ENCODE peak calls at places on chromosomes 12 and 14, in six cellular contexts. E is GM12891, J is HepG2, A is H1, L is K562, V is GM12878. N is an unnamed sample.

GRCh38 chr12:116657921-116658495 is 79.9 kb downstream of the SPRING1 start:
- DNase-seq in E (no peak), J (no peak), A (no peak), L (no peak), V (no peak), N (no peak)

GRCh38 chr14:65206448-65207096 is 104.3 kb upstream of the MAX start:
- DNase-seq in E (no peak), J (no peak), A (no peak), L (no peak), V (peak; percentile 88), N (no peak)

GRCh38 chr14:100290607-100291304 is 15.5 kb downstream of the SLC25A29 start:
- DNase-seq in E (no peak), J (peak; percentile 86), A (no peak), L (no peak), V (no peak), N (no peak)

GRCh38 chr12:1093166-1093751 is 102.2 kb downstream of the ERC1 start:
- DNase-seq in E (peak; percentile 11), J (peak; percentile 71), A (no peak), L (peak; percentile 12), V (no peak), N (no peak)

GRCh38 chr14:96635850-96636249 is 133.7 kb downstream of the PAPOLA start:
- DNase-seq in E (no peak), J (no peak), A (no peak), L (no peak), V (no peak), N (no peak)

GRCh38 chr14:24436355-24437019 is 6.1 kb downstream of the SDR39U1 start:
- DNase-seq in E (no peak), J (peak; percentile 83), A (no peak), L (peak; percentile 53), V (no peak), N (no peak)

GRCh38 chr12:98533723-98534251 is 18.4 kb downstream of the TMPO start:
- DNase-seq in E (no peak), J (peak; percentile 27), A (no peak), L (no peak), V (no peak), N (no peak)

GRCh38 chr14:45085004-45085403 is 1.1 kb downstream of the PRPF39 start:
- DNase-seq in E (no peak), J (peak; percentile 31), A (no peak), L (no peak), V (no peak), N (no peak)

GRCh38 chr14:58849609-58850008 is 211.8 kb downstream of the DACT1 start:
- DNase-seq in E (no peak), J (no peak), A (no peak), L (no peak), V (no peak), N (no peak)

GRCh38 chr14:35808076-35808657 is 928 bp downstream of the RALGAPA1 start:
- DNase-seq in E (no peak), J (no peak), A (no peak), L (peak; percentile 30), V (no peak), N (no peak)

GRCh38 chr14:93122820-93123219 is 7.1 kb upstream of the ITPK1 start:
- DNase-seq in E (no peak), J (no peak), A (no peak), L (no peak), V (no peak), N (no peak)

GRCh38 chr12:102653406-102653805 is 173.0 kb upstream of the IGF1 start:
- DNase-seq in E (no peak), J (no peak), A (no peak), L (no peak), V (no peak), N (no peak)

GRCh38 chr12:31803306-31804184 is 74.7 kb upstream of the AMN1 start:
- DNase-seq in E (no peak), J (no peak), A (no peak), L (no peak), V (no peak), N (no peak)

GRCh38 chr12:26187429-26187828 is 7.9 kb upstream of the SSPN start:
- DNase-seq in E (no peak), J (peak; percentile 12), A (no peak), L (no peak), V (no peak), N (no peak)

GRCh38 chr14:94021001-94021400 is 5.1 kb upstream of the OTUB2 start:
- DNase-seq in E (no peak), J (peak; percentile 55), A (no peak), L (no peak), V (no peak), N (no peak)

GRCh38 chr12:17528394-17528793 is 561.6 kb downstream of the RERGL start:
- DNase-seq in E (no peak), J (no peak), A (no peak), L (no peak), V (no peak), N (no peak)

GRCh38 chr14:94355191-94355794 is 32.2 kb upstream of the SERPINA6 start:
- DNase-seq in E (no peak), J (peak; percentile 85), A (peak; percentile 56), L (no peak), V (no peak), N (no peak)

GRCh38 chr14:104111301-104112112 is 26.0 kb downstream of the ASPG start:
- DNase-seq in E (no peak), J (no peak), A (no peak), L (no peak), V (no peak), N (no peak)

GRCh38 chr12:116492703-116493324 is 66.4 kb upstream of the MAP1LC3B2 start:
- DNase-seq in E (no peak), J (no peak), A (no peak), L (peak; percentile 76), V (no peak), N (no peak)

GRCh38 chr12:12561305-12562015 is 1.2 kb downstream of the DUSP16 start:
- DNase-seq in E (no peak), J (peak; percentile 53), A (no peak), L (no peak), V (no peak), N (no peak)

GRCh38 chr14:61129168-61129745 is 148.2 kb downstream of the SLC38A6 start:
- DNase-seq in E (no peak), J (no peak), A (no peak), L (no peak), V (no peak), N (no peak)

GRCh38 chr12:65685514-65685913 is 138.8 kb upstream of the HMGA2 start:
- DNase-seq in E (no peak), J (peak; percentile 24), A (no peak), L (peak; percentile 20), V (no peak), N (no peak)

DNA sequence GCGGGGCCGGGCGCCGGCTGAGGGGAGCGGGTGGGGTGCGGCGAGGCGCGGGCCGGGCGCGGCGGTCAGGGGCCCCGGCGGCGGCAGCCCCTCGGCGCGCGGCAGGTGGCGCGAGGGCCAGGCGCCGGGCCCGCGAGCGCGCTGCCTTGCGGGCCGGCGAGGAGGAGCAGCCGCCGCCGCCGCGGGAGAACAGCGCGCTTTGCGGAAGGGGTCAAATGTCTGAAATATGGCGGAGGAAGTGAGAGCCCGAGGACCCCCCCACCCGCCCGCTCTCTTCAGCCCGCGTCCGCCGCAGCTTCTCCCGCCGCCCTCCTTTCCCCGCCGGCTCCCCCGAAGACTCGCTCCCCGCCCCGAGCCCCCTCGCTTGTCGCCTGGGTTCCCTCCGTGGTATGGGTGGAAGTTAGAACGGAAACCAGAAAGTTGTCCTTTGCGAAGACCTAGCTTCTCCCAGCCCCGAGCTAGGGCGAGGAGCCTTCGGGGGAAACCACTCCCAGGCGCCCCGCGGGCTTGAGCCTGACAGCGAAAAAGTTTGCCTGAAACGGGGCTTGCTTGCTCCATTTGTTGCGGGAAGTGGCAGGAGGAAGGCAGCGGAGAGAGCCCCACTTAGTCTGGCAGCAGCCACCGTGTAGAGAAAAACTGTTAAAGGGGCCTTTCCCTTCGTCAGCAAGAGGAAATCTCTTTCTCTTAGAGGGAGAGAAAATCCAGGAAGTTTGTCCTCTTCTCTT is 557 bp downstream of the RAP1B start:
- DNase-seq in E (peak; percentile 34), J (no peak), A (no peak), L (peak; percentile 76), V (no peak), N (peak; percentile 34)
- TF ChIP-seq POLR2A in E (peak; percentile 39), J (no peak), A (no peak), L (no peak), V (no peak), N (no peak)

GRCh38 chr14:95533391-95533821 is 1.4 kb upstream of the GLRX5 start:
- DNase-seq in E (no peak), J (peak; percentile 21), A (no peak), L (no peak), V (no peak), N (no peak)
- TF ChIP-seq TAF1 in E (no peak), J (no peak), A (no peak), L (no peak), V (no peak), N (no peak)

DNA sequence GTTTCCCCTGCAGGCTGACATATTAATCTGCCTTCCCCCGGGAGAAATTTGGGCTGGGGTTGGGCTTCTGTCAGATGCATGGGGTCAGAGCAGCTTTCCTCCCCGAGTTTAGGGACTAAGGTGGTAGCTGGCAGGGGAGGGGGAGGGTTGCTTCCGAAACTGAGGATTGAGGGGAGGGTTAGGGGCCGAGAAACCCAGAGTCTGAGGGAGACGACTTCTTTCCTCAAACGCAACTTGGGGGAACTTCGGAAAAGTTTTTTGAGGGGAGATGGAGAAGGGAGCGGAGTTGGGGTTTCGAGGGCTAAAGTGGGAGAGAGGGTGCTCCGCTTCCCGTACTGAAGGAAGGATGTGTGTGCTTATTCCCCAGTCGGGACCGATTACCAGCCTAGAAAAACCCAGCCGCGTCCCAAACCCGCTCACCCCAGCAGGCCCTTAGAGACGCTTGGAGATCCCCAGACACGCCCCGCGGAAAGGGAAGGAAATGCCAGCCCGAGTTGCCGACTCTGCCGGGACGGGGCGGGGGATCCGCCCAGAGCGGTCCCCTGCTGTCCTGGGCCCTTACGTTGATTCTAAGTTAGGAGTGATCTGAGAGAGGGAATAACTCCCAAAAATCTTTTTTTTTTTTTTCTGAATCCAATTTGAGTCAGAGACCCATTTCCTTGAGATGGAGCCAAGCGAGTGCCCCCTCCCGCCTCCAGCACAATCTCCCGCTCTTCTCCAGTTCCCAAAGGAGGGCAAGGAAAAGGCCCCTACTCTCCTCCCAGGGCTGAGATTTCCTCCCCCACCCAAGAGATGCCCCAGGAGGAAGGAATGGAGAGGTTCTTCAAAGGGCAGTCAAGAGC is 61.9 kb downstream of the SMUG1 start:
- DNase-seq in E (no peak), J (no peak), A (no peak), L (peak; percentile 11), V (no peak), N (no peak)
- TF ChIP-seq POLR2A in E (no peak), J (no peak), A (no peak), L (no peak), V (no peak), N (no peak)

DNA sequence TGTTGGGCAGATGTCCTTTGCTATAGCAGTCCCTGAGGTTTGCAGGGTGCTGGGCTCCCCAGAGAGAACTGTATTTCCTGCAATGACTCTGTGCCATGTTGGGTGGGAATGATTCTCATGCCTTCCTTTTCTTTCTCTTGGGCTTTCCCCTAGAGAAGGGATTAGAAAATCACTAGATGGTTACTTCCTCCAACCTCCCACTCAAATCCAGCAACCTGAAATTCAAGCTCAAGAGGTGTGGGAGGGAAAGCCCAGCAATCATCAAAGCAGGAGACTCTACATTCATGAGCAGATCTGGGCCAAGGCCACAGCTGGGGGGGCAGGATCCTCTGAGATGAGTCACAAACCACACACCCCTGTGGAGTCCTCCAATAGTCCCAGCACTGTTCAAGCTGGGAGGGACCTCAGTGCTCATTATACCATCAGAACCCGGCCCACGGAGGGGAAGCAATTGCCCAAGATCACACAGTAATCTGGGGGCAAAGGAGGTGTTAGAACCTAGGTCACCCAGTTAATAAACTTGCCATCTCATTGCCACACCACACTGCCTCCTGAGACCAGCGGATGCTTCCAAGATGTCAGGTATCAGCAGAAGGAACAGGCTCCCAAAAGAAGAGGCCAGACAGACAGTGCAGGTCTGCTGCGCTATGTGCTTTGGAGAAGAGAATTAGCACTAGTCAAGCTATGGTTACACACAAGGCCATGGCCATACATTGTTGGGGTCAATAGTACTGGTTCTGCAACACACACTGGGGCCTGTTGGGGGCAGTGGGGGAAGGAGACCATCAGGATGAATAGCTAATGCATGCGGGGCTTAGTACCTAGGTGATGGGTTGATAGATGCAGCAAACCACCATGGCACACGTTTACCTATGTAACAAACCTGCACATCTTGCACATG is 65.7 kb downstream of the TTC9 start:
- DNase-seq in E (no peak), J (peak; percentile 93), A (no peak), L (no peak), V (peak; percentile 93), N (no peak)
- TF ChIP-seq TAF1 in E (no peak), J (no peak), A (no peak), L (no peak), V (no peak), N (peak; percentile 4)

N was measured in GM12892.